ENCODE peak calls at places on chromosomes 11 and 22, in six cellular contexts. D, H, K, G, N and E are unnamed samples.

GRCh38 chr11:130168105-130168504 is 8.5 kb downstream of the ST14 start:
- DNase-seq in K (no peak), N (no peak), H (no peak), G (no peak), D (no peak), E (no peak)

GRCh38 chr11:93727985-93728791 is 13.1 kb downstream of the TAF1D start:
- DNase-seq in D (no peak), H (no peak), K (no peak), N (no peak), G (no peak), E (no peak)

GRCh38 chr11:61052182-61052972 is 49.9 kb upstream of the CD5 start:
- DNase-seq in K (no peak), G (no peak), H (no peak), N (no peak), D (no peak), E (no peak)

GRCh38 chr22:38347944-38348750 is 30.9 kb upstream of the CSNK1E start:
- DNase-seq in K (no peak), D (no peak), N (no peak), H (peak), G (no peak), E (no peak)

GRCh38 chr22:45915151-45915550 is 61.8 kb downstream of the WNT7B start:
- DNase-seq in G (no peak), D (no peak), H (no peak), K (no peak), N (no peak), E (no peak)

GRCh38 chr11:8988329-8989234 is 15.2 kb downstream of the NRIP3 start:
- DNase-seq in D (no peak), G (no peak), N (no peak), H (no peak), K (no peak), E (no peak)

GRCh38 chr11:97361812-97362378 is 972.1 kb downstream of the JRKL start:
- DNase-seq in H (no peak), G (no peak), N (no peak), K (no peak), D (no peak), E (no peak)

GRCh38 chr22:42444060-42444904 is 12.1 kb upstream of the NFAM1 start:
- DNase-seq in N (no peak), D (peak), H (peak), K (peak), G (peak), E (peak)

GRCh38 chr11:128424271-128424709 is 163.1 kb downstream of the ETS1 start:
- DNase-seq in H (no peak), N (no peak), D (peak), K (no peak), G (peak), E (peak)

GRCh38 chr11:2828585-2829330 is 56.8 kb downstream of the CDKN1C start:
- DNase-seq in N (no peak), H (no peak), D (peak), K (no peak), G (no peak), E (peak)

GRCh38 chr11:16879690-16880089 is 134.5 kb downstream of the PLEKHA7 start:
- DNase-seq in H (no peak), K (no peak), D (no peak), G (no peak), N (no peak), E (no peak)

GRCh38 chr22:28034760-28035401 is 115.8 kb upstream of the PITPNB start:
- DNase-seq in D (peak), N (no peak), H (no peak), K (no peak), G (peak), E (peak)

GRCh38 chr22:19579880-19580279 is 55.7 kb upstream of the CLDN5 start:
- DNase-seq in N (no peak), K (no peak), H (no peak), D (peak), G (peak), E (peak)

GRCh38 chr11:47915407-47916137 is 64.8 kb upstream of the PTPRJ start:
- DNase-seq in D (no peak), K (no peak), N (no peak), G (no peak), H (no peak), E (no peak)

GRCh38 chr11:133929401-133930052 is 27.2 kb downstream of the IGSF9B start:
- DNase-seq in D (no peak), G (no peak), K (no peak), H (no peak), N (no peak), E (no peak)

GRCh38 chr22:20750461-20751184 is 23.3 kb upstream of the SERPIND1 start:
- DNase-seq in K (peak), G (peak), H (no peak), D (peak), N (no peak), E (peak)

GRCh38 chr11:1228921-1229451 is 6.1 kb downstream of the MUC5B start:
- DNase-seq in D (no peak), K (no peak), G (no peak), H (no peak), N (no peak), E (peak)

GRCh38 chr22:25383892-25384291 is 164.5 kb downstream of the CRYBB2 start:
- DNase-seq in D (no peak), H (no peak), G (no peak), N (no peak), K (no peak), E (no peak)

GRCh38 chr11:30174265-30175022 is 56.4 kb upstream of the FSHB start:
- DNase-seq in H (no peak), N (no peak), G (no peak), K (no peak), D (no peak), E (no peak)

GRCh38 chr11:68038226-68038717 is 553 bp upstream of the TCIRG1 start:
- DNase-seq in D (no peak), K (no peak), N (no peak), G (no peak), H (peak), E (peak)

GRCh38 chr11:11075515-11076171 is 217.8 kb upstream of the ZBED5 start:
- DNase-seq in H (no peak), D (no peak), K (no peak), N (no peak), G (no peak), E (no peak)

GRCh38 chr11:128299132-128299726 is 288.1 kb downstream of the ETS1 start:
- DNase-seq in K (no peak), G (no peak), D (no peak), N (no peak), H (peak), E (no peak)

DNA sequence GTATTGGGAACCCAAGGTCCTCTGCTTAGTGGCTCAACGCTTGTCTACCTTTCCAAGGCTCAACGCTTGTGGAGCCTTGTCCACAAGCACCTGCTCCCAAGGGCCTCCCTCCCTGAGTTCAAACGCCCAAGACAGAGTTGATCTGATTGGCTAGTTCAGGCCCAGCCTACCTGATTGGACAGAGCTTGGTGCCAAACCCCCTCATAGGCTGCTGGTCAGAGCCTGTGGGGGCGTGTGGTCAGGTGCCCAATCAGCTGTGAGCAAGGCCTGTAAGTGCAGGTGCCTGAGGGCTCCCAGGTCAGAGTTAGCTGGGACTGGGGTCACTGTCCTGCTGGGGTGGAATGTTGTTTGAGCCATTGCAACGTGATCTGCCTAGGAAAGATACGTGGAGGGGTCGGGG is 16.9 kb upstream of the TMPRSS6 start:
- DNase-seq in H (peak), K (peak), D (no peak), G (no peak), N (no peak), E (no peak)
- H3K27ac ChIP-seq in H (no peak), K (no peak), D (no peak), G (no peak), N (no peak), E (no peak)

GRCh38 chr11:14449302-14449714 is 50.3 kb downstream of the COPB1 start:
- DNase-seq in G (no peak), N (no peak), H (no peak), D (no peak), K (peak), E (no peak)

GRCh38 chr11:14444441-14445189 is 55.0 kb downstream of the COPB1 start:
- DNase-seq in D (no peak), H (no peak), G (no peak), K (no peak), N (no peak), E (no peak)

GRCh38 chr11:14445542-14446530 is 53.8 kb downstream of the COPB1 start:
- DNase-seq in D (no peak), K (no peak), N (no peak), H (no peak), G (no peak), E (no peak)

GRCh38 chr11:14448229-14448628 is 51.4 kb downstream of the COPB1 start:
- DNase-seq in K (no peak), H (no peak), N (no peak), D (no peak), G (no peak), E (no peak)

GRCh38 chr11:14446701-14447169 is 52.9 kb downstream of the COPB1 start:
- DNase-seq in N (no peak), G (no peak), D (no peak), K (peak), H (no peak), E (no peak)
- H3K4me3 ChIP-seq in N (no peak), G (no peak), D (no peak), K (peak), H (no peak), E (no peak)

GRCh38 chr11:101354801-101355200 is 225.2 kb upstream of the PGR start:
- DNase-seq in G (no peak), K (no peak), D (no peak), N (no peak), H (no peak), E (no peak)
- H3K27ac ChIP-seq in G (no peak), K (no peak), D (no peak), N (no peak), H (no peak), E (no peak)

GRCh38 chr11:73272680-73273038 is 521 bp downstream of the P2RY6 start:
- DNase-seq in N (no peak), D (no peak), G (no peak), K (no peak), H (no peak), E (no peak)
- H3K4me3 ChIP-seq in N (no peak), D (peak), G (no peak), K (peak), H (no peak), E (peak)

DNA sequence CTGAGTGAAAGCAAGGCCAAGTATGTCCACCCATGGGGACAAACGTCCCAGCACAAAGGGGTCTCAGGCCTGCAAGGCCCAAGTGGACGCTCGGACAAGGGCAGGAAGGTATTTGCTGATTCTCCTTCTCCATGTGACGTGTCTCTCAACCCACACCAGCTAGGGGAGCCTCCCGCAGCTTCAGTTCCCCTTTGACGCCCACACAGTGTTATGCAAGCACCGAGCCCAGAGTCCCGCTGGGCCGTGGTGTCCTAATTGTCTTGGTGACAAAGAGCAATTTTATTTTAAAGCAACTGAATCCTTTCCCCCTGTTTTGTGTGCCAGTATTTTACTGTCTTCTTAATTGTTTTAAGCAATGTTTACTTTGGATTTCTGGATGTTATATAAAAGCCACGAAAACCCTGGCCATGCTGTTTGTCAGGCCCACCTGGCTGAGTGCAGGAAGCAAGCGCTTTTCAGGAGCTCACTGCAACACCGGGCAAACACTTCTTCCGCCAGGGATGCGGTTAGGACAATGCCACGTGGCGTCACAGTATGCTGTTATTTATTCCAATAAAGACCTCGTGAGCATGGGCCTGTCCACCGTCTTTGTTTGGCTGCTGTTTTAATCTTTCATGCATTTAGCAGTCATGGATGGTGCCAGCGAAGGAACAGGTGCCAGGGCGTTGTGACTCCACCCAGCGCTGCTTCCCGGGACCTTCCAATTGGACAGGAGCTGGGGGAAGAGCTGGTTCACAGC is 8.2 kb upstream of the PARVG start:
- DNase-seq in D (peak), N (no peak), G (no peak), H (no peak), K (no peak), E (peak)
- H3K27ac ChIP-seq in D (no peak), N (no peak), G (no peak), H (no peak), K (no peak), E (no peak)

DNA sequence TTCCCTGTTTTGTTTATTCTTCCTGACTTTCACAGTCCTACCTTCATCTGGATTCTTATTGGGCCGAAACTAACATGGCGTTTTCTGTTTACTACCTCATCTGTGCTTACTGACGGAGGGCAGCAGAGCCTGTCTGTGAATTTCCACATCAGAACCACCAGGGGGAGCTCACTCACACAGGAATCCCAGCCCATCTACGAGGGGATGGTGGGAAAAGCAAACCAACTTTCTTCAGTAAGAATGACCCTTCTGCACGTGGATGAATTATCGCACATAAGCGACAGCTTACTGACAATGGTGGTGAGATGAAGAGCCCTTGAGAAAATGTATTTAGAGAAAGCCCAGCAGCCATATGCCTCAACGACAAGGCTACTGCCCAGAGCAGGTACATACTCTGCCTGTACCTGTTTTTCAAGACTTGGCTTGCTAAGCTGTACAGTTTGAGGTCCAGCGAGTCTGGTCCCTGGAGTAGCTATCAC is 42.5 kb downstream of the LARGE2 start:
- DNase-seq in N (peak), H (peak), D (peak), K (peak), G (peak), E (peak)
- H3K4me3 ChIP-seq in N (no peak), H (no peak), D (no peak), K (no peak), G (no peak), E (no peak)